ENCODE peak calls at places on chromosomes 3 and 15, in five cellular contexts. V, T, W, A and Q are unnamed samples.

GRCh38 chr3:107543666-107544065 is 20.9 kb downstream of the BBX start:
- DNase-seq in V (no peak), T (no peak), W (peak; percentile 56), A (no peak), Q (no peak)

GRCh38 chr15:28873585-28874139 is 12.1 kb upstream of the APBA2 start:
- DNase-seq in V (no peak), T (no peak), W (peak; percentile 56), A (no peak), Q (no peak)

GRCh38 chr3:53134631-53135232 is 4.5 kb upstream of the RFT1 start:
- DNase-seq in V (peak; percentile 63), T (peak; percentile 66), W (peak; percentile 82), A (peak; percentile 76), Q (peak; percentile 90)

GRCh38 chr3:150073031-150073430 is 102.3 kb upstream of the PFN2 start:
- DNase-seq in V (no peak), T (no peak), W (no peak), A (no peak), Q (no peak)

GRCh38 chr3:136699271-136699828 is 52.8 kb downstream of the STAG1 start:
- DNase-seq in V (no peak), T (no peak), W (no peak), A (no peak), Q (no peak)

GRCh38 chr3:161051856-161052255 is 53.3 kb downstream of the B3GALNT1 start:
- DNase-seq in V (no peak), T (no peak), W (no peak), A (no peak), Q (no peak)

GRCh38 chr3:112097378-112097777 is 11.2 kb downstream of the C3orf52 start:
- DNase-seq in V (no peak), T (no peak), W (peak; percentile 99), A (peak; percentile 81), Q (peak; percentile 98)

GRCh38 chr15:76336254-76337046 is at the start of gene ISL2:
- DNase-seq in V (no peak), T (no peak), W (peak; percentile 40), A (peak; percentile 100), Q (peak; percentile 100)

GRCh38 chr3:57228734-57229505 is 1.4 kb downstream of the APPL1 start:
- DNase-seq in V (no peak), T (no peak), W (peak; percentile 49), A (no peak), Q (peak; percentile 56)

GRCh38 chr3:39808467-39809180 is 785 bp upstream of the MYRIP start:
- DNase-seq in V (no peak), T (no peak), W (no peak), A (no peak), Q (peak; percentile 51)

GRCh38 chr3:66693461-66693912 is 192.7 kb upstream of the LRIG1 start:
- DNase-seq in V (no peak), T (no peak), W (peak; percentile 73), A (no peak), Q (peak; percentile 56)

GRCh38 chr15:101537681-101538080 is 48.2 kb upstream of the PCSK6 start:
- DNase-seq in V (no peak), T (no peak), W (no peak), A (no peak), Q (no peak)

GRCh38 chr3:122929576-122930365 is 97.8 kb downstream of the SEMA5B start:
- DNase-seq in V (no peak), T (no peak), W (no peak), A (no peak), Q (no peak)

GRCh38 chr3:164641071-164641470 is 437.2 kb downstream of the SI start:
- DNase-seq in V (no peak), T (no peak), W (peak; percentile 6), A (no peak), Q (no peak)

GRCh38 chr3:113111308-113111707 is 100.0 kb upstream of the BOC start:
- DNase-seq in V (no peak), T (no peak), W (peak; percentile 20), A (no peak), Q (no peak)

GRCh38 chr3:84547971-84548970 is 410.5 kb upstream of the CADM2 start:
- DNase-seq in V (no peak), T (no peak), W (peak; percentile 51), A (peak; percentile 14), Q (peak; percentile 4)

GRCh38 chr3:127404614-127405598 is 117.1 kb upstream of the PRR20G start:
- DNase-seq in V (no peak), T (no peak), W (no peak), A (no peak), Q (no peak)

GRCh38 chr3:28110884-28111283 is 130.5 kb upstream of the CMC1 start:
- DNase-seq in V (no peak), T (no peak), W (no peak), A (no peak), Q (no peak)

GRCh38 chr15:42010434-42010833 is 10.4 kb downstream of the PLA2G4E start:
- DNase-seq in V (no peak), T (no peak), W (no peak), A (peak; percentile 13), Q (no peak)

GRCh38 chr15:62750471-62750870 is 292.1 kb upstream of the TPM1 start:
- DNase-seq in V (no peak), T (no peak), W (no peak), A (no peak), Q (no peak)

GRCh38 chr3:115098354-115099073 is 48.6 kb downstream of the ZBTB20 start:
- DNase-seq in V (no peak), T (no peak), W (no peak), A (no peak), Q (no peak)

GRCh38 chr3:11529281-11529680 is 114.4 kb downstream of the VGLL4 start:
- DNase-seq in V (no peak), T (no peak), W (peak; percentile 42), A (no peak), Q (no peak)

GRCh38 chr15:40471105-40471777 is 457 bp downstream of the CHST14 start:
- DNase-seq in V (peak; percentile 20), T (no peak), W (no peak), A (no peak), Q (peak; percentile 30)

GRCh38 chr15:75693501-75694240 is 19.0 kb downstream of the CSPG4 start:
- DNase-seq in V (no peak), T (no peak), W (peak; percentile 50), A (no peak), Q (peak; percentile 83)

GRCh38 chr3:61560452-61561373 is 658 bp upstream of the PTPRG start:
- DNase-seq in V (peak; percentile 87), T (peak; percentile 90), W (peak; percentile 91), A (peak; percentile 57), Q (peak; percentile 90)

GRCh38 chr3:25902586-25902985 is 112.7 kb downstream of the OXSM start:
- DNase-seq in V (no peak), T (no peak), W (no peak), A (no peak), Q (no peak)

GRCh38 chr15:29233566-29233965 is 36.1 kb downstream of the NSMCE3 start:
- DNase-seq in V (no peak), T (no peak), W (no peak), A (no peak), Q (no peak)

GRCh38 chr3:105967117-105967516 is 98.3 kb upstream of the CBLB start:
- DNase-seq in V (no peak), T (no peak), W (peak; percentile 26), A (no peak), Q (peak; percentile 51)

GRCh38 chr15:100809151-100809550 is 70.5 kb upstream of the ALDH1A3 start:
- DNase-seq in V (no peak), T (no peak), W (no peak), A (no peak), Q (peak; percentile 32)

GRCh38 chr15:99031681-99032080 is 24.1 kb upstream of the PGPEP1L start:
- DNase-seq in V (no peak), T (no peak), W (no peak), A (no peak), Q (no peak)

GRCh38 chr15:64070965-64071851 is 22.4 kb downstream of the CIAO2A start:
- DNase-seq in V (peak; percentile 31), T (peak; percentile 73), W (peak; percentile 95), A (peak; percentile 60), Q (peak; percentile 89)

GRCh38 chr3:176193032-176193698 is 1004.1 kb downstream of the TBL1XR1 start:
- DNase-seq in V (no peak), T (no peak), W (no peak), A (no peak), Q (no peak)
- H3K4me3 ChIP-seq in V (no peak overlapping the region), T (no peak overlapping the region), W (no peak overlapping the region), A (no peak overlapping the region), Q (no peak overlapping the region)

GRCh38 chr3:15528881-15529537 is 7.5 kb upstream of the COLQ start:
- DNase-seq in V (no peak), T (peak; percentile 28), W (peak; percentile 17), A (no peak), Q (no peak)

GRCh38 chr3:15523660-15524417 is 2.3 kb upstream of the COLQ start:
- DNase-seq in V (no peak), T (peak; percentile 34), W (no peak), A (no peak), Q (peak; percentile 54)

GRCh38 chr3:15531346-15531745 is 9.8 kb upstream of the COLQ start:
- DNase-seq in V (no peak), T (peak; percentile 11), W (no peak), A (no peak), Q (no peak)

GRCh38 chr3:15525790-15526189 is 4.3 kb upstream of the COLQ start:
- DNase-seq in V (no peak), T (no peak), W (no peak), A (no peak), Q (no peak)

DNA sequence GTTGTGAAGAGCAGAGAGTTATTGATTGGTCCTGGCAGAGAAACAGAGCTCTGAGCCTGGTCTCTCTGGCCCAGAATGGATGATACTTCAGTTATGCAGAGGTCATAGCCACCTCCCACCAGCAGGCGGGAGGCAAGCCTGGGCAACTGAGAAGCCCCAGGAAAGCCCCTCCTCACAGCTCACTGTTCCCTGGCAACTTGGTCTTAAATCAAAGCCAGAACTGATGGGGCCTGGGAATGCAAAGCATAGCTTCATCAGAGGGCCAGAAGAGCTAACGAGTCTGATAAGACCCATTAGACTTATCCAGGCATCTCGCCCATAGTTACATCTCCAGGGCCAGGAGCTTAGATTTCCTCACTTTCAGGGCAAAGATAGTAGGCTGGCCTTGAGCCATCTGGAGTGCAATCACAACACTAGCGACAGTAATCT is 5.5 kb upstream of the COLQ start:
- DNase-seq in V (no peak), T (peak; percentile 58), W (peak; percentile 24), A (peak; percentile 31), Q (no peak)
- TF ChIP-seq CTCF in V (no peak), T (peak; percentile 51), W (peak; percentile 52), A (no peak), Q (no peak)

GRCh38 chr3:195897081-195897852 is 11.1 kb downstream of the TNK2 start:
- DNase-seq in V (peak; percentile 35), T (peak; percentile 68), W (peak; percentile 60), A (peak; percentile 29), Q (peak; percentile 91)
- H3K4me3 ChIP-seq in V (peak overlapping the region; percentile 67), T (no peak overlapping the region), W (no peak overlapping the region), A (no peak overlapping the region), Q (peak overlapping the region; percentile 51)

DNA sequence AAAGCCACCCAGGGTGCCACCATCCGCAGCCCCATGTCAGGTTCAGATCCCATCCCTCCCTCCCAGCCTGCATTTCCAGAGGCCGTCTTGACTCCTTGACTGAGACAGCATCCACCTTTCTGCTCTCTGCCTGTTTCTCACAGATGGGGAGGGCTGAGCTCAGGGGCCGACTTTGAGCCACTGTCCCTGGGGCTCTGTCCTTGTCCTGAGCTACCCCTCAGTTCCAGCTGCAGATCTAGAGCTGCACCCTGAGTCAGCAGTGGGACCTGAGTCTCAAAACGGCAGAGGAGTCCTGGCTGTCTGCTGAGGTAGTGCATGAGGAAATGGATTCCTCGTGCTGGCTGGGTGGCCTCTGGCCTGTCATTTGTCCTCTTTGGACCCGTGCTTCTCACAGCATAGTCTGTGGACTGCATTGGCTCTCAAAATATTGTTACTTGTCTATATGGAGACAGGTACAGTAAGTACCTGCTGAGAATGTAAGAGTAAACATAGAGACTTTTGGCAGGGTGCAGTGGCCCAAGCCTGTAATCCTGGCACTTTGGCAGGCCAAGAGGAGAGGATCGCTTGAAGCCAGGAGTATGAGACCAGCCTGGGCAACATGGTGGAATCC is 22.3 kb downstream of the RPLP1 start:
- DNase-seq in V (no peak), T (no peak), W (no peak), A (no peak), Q (no peak)
- TF ChIP-seq CTCF in V (no peak), T (no peak), W (peak; percentile 17), A (no peak), Q (no peak)